ENCODE peak calls at places on chromosomes 13 and 19, in ten cellular contexts. K is adrenal gland, T is tibial nerve, Q is fibroblast of lung, U is H9, P is heart right ventricle, A is stomach, M is ovary, F is Peyer's patch, D is brain microvascular endothelial cell. H is an unnamed sample.

GRCh38 chr19:38793186-38793585 is 4.2 kb downstream of the LGALS7B start:
- DNase-seq in K (no peak), T (no peak), Q (peak), U (no peak), P (no peak), A (no peak), M (no peak), F (no peak), D (peak), H (no peak)

GRCh38 chr13:39874331-39875055 is 219.0 kb downstream of the COG6 start:
- DNase-seq in K (no peak), T (no peak), Q (no peak), U (no peak), P (no peak), A (no peak), M (no peak), F (no peak), D (no peak), H (no peak)

GRCh38 chr13:98273824-98274786 is 97.0 kb upstream of the RNF113B start:
- DNase-seq in K (no peak), T (no peak), Q (no peak), U (peak), P (no peak), A (no peak), M (no peak), F (no peak), D (no peak), H (no peak)

GRCh38 chr19:11195169-11195568 is 2.2 kb downstream of the KANK2 start:
- DNase-seq in K (peak), T (no peak), Q (no peak), U (no peak), P (peak), A (no peak), M (no peak), F (no peak), D (no peak), H (no peak)

GRCh38 chr13:25215253-25215575 is 43.1 kb upstream of the AMER2 start:
- DNase-seq in K (no peak), T (no peak), Q (no peak), U (no peak), P (no peak), A (no peak), M (no peak), F (no peak), D (no peak), H (no peak)

GRCh38 chr13:27341616-27342015 is 71.0 kb downstream of the RASL11A start:
- DNase-seq in K (no peak), T (no peak), Q (no peak), U (no peak), P (no peak), A (no peak), M (no peak), F (no peak), D (no peak), H (no peak)

GRCh38 chr13:42110410-42111155 is 62.1 kb downstream of the DGKH start:
- DNase-seq in K (peak), T (peak), Q (peak), U (no peak), P (peak), A (no peak), M (peak), F (no peak), D (peak), H (no peak)

GRCh38 chr19:4721196-4721595 is 2.4 kb downstream of the DPP9 start:
- DNase-seq in K (no peak), T (no peak), Q (no peak), U (no peak), P (no peak), A (no peak), M (no peak), F (no peak), D (no peak), H (no peak)

GRCh38 chr13:48494874-48495273 is 38.0 kb downstream of the RCBTB2 start:
- DNase-seq in K (no peak), T (no peak), Q (no peak), U (no peak), P (no peak), A (no peak), M (no peak), F (no peak), D (no peak), H (no peak)

GRCh38 chr19:35870798-35871197 is 2.4 kb downstream of the APLP1 start:
- DNase-seq in K (no peak), T (no peak), Q (no peak), U (peak), P (no peak), A (no peak), M (no peak), F (no peak), D (no peak), H (no peak)

GRCh38 chr13:113592571-113592970 is 8.0 kb downstream of the TFDP1 start:
- DNase-seq in K (peak), T (no peak), Q (no peak), U (peak), P (no peak), A (peak), M (no peak), F (no peak), D (no peak), H (no peak)

GRCh38 chr13:60756306-60756705 is 359.3 kb downstream of the TDRD3 start:
- DNase-seq in K (no peak), T (no peak), Q (peak), U (no peak), P (no peak), A (no peak), M (no peak), F (no peak), D (no peak), H (no peak)

DNA sequence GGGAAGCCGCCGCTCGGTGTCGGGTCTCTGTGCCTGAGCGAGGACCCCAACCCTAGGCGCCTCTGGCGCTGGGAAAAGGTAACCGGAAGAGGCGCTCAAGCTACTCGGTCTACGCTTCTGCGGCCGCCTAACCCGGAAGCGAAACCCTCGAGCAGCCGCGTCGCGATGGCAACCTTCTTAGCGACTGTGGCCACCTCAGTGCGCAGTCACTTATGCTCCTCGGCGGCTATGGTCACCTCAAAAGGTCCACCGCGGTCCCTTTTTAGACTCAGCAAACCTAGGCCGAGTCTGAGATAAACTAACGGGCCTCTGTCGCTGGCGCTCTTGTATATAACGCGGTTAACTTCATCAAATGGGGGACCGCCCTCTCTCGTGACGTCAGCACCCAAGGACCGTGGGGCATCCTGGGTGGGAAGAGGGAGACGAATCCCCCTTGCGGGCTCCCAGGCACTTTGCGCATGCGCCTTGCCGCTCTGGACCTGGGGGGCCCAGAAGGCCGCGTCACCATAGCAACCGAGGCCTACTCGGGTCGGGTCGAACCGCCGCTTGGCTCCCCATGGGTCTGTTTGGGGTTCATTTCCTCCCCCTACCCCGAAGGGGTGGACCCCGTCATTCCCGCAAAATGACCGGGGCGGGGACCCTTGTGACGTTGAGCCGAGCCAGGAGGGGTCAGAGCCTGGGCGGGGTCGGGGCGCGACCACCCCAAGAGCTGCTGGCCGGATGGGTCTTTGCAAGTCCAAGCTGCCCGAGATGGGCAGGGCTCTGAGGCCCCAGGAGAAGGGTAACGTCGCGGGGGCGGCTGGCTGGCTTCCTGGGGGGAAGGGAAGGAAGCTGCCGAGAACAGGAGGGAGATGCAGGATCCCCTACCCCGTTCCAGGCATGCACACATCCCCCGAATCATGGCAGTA is at the start of gene GTF2F1:
- DNase-seq in K (peak), T (peak), Q (peak), U (peak), P (peak), A (peak), M (peak), F (peak), D (peak), H (peak)
- TF ChIP-seq CTCF in K (no peak), T (peak), Q (no peak), U (peak), P (no peak), A (no peak), M (peak), F (no peak), D (peak), H (no peak)

GRCh38 chr19:46076031-46076880 is 35.5 kb upstream of the IGFL4 start:
- DNase-seq in K (no peak), T (no peak), Q (no peak), U (no peak), P (no peak), A (no peak), M (no peak), F (no peak), D (no peak), H (no peak)

GRCh38 chr19:46073268-46073922 is 32.6 kb upstream of the IGFL4 start:
- DNase-seq in K (no peak), T (no peak), Q (peak), U (no peak), P (no peak), A (no peak), M (no peak), F (no peak), D (no peak), H (no peak)

GRCh38 chr19:46077815-46078167 is 37.0 kb upstream of the IGFL4 start:
- DNase-seq in K (no peak), T (no peak), Q (no peak), U (no peak), P (no peak), A (no peak), M (no peak), F (no peak), D (no peak), H (no peak)

GRCh38 chr19:46080561-46080960 is 39.8 kb upstream of the IGFL4 start:
- DNase-seq in K (no peak), T (no peak), Q (peak), U (no peak), P (no peak), A (no peak), M (no peak), F (no peak), D (peak), H (no peak)

DNA sequence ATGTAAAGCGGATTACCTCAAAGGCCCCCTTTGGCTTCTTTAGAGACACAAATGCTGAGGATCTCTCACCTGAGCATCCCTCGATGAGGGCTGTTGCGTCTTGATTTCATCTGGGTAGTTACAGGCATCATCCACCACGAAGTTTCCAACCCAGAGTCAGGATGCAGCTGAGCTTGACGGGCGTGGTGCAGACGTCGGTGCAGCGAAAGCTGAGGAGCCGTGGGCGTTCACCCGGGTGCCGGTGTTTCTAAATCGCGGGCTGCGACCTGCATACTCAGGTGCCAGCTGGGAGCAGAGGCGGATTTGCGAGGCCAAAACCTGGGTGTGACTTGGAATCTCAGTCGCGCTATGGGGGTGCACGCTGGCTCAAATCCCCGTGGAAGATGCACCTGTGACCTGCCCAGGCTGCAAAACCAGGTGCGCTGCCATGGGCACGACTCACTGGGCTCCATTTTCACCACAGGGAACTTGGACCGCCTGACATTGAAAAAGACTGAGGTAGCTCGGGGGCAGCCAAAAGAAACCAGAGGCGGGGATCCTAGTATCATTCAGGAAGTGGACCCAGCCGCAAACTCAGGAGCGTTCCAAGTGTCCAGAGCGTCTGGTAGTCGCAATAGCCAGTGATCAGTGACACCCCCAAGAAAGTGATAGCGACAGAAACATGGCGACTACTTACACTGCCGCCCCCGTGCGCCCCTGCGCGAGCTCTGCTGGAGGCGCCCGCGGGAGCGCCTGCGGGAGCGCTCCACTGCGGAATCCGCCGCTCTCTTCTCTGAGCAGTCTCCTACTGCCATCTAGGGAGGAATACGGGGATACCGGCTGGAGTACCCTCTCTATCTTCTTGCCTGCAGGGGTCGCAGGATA is 36.4 kb upstream of the IGFL4 start:
- DNase-seq in K (peak), T (peak), Q (peak), U (peak), P (no peak), A (peak), M (no peak), F (peak), D (peak), H (peak)
- H3K27ac ChIP-seq in K (no peak), T (no peak), Q (no peak), U (no peak), P (no peak), A (no peak), M (no peak), F (no peak), D (no peak), H (no peak)

GRCh38 chr19:980133-980998 is 3.8 kb upstream of the WDR18 start:
- DNase-seq in K (no peak), T (no peak), Q (no peak), U (peak), P (no peak), A (no peak), M (no peak), F (no peak), D (no peak), H (no peak)

GRCh38 chr19:986083-986482 is 1.9 kb downstream of the WDR18 start:
- DNase-seq in K (no peak), T (no peak), Q (no peak), U (no peak), P (no peak), A (no peak), M (no peak), F (no peak), D (no peak), H (no peak)

GRCh38 chr19:982567-983170 is 1.5 kb upstream of the WDR18 start:
- DNase-seq in K (peak), T (peak), Q (peak), U (peak), P (peak), A (peak), M (peak), F (peak), D (peak), H (peak)

GRCh38 chr19:988081-988480 is 3.9 kb downstream of the WDR18 start:
- DNase-seq in K (no peak), T (no peak), Q (peak), U (no peak), P (no peak), A (no peak), M (no peak), F (no peak), D (no peak), H (no peak)

GRCh38 chr19:984165-984967 is at the start of gene WDR18:
- DNase-seq in K (peak), T (peak), Q (peak), U (peak), P (peak), A (peak), M (peak), F (peak), D (peak), H (peak)
- TF ChIP-seq CTCF in K (no peak), T (no peak), Q (no peak), U (no peak), P (peak), A (no peak), M (peak), F (peak), D (no peak), H (peak)

GRCh38 chr19:33196446-33197193 is 2.5 kb downstream of the LRP3 start:
- DNase-seq in K (no peak), T (no peak), Q (no peak), U (no peak), P (no peak), A (no peak), M (no peak), F (no peak), D (no peak), H (no peak)

GRCh38 chr19:33194527-33194883 is 375 bp downstream of the LRP3 start:
- DNase-seq in K (no peak), T (no peak), Q (peak), U (no peak), P (no peak), A (no peak), M (no peak), F (no peak), D (no peak), H (no peak)

GRCh38 chr19:33195711-33196347 is 1.7 kb downstream of the LRP3 start:
- DNase-seq in K (no peak), T (no peak), Q (no peak), U (no peak), P (no peak), A (no peak), M (no peak), F (no peak), D (no peak), H (no peak)

GRCh38 chr19:33193864-33194362 is at the start of gene LRP3:
- DNase-seq in K (peak), T (no peak), Q (peak), U (no peak), P (peak), A (peak), M (peak), F (peak), D (no peak), H (no peak)

DNA sequence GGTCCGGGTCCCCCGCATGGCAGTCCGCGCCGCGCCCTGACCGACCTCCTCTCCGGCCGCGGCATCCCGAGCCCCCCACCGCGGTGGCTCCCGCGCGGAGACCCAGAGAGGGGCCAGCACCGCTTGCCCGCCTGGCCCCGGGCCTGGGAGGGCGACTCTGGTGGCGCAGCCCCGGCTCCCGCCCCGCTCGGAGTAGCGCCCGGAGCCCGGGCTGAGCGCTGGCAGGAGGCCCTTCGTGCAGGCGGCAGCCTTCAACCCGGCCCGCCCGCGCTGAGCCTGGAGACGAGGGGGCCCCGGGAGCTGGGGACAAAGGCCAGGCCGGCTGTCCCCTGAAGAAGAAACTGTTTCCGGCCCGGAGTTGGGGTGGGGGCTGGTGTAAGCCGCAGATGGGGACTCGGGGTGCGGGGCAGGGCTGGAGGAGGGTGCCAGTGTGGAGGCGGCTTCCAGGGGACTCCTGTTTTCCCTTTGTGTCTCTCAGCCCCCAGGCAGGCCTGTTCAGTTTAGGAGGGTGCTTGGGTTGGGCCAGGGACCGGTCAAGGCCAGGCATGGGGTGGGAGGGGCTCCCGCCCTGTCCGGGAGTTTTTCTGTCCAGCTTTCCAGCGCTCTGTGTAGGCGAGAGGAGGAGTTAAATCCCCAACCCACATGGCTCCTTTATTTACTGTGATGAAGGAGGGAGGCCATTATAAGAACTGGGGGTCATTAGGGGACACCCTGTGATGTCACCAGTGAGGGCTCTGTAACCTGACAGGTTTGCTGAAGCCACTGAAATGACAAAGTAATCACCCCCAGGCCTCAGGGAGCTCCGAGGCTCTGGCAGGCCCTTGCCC is 967 bp downstream of the LRP3 start:
- DNase-seq in K (peak), T (no peak), Q (peak), U (no peak), P (peak), A (peak), M (peak), F (no peak), D (no peak), H (no peak)
- H3K27ac ChIP-seq in K (peak), T (peak), Q (no peak), U (no peak), P (peak), A (peak), M (peak), F (peak), D (no peak), H (peak)

GRCh38 chr19:55175117-55175867 is 4.8 kb downstream of the SYT5 start:
- DNase-seq in K (peak), T (no peak), Q (no peak), U (peak), P (no peak), A (no peak), M (no peak), F (no peak), D (no peak), H (no peak)
- TF ChIP-seq CTCF in K (no peak), T (no peak), Q (no peak), U (no peak), P (no peak), A (no peak), M (no peak), F (no peak), D (no peak), H (no peak)

GRCh38 chr19:10104665-10105221 is 1.4 kb upstream of the PPAN start:
- DNase-seq in K (no peak), T (no peak), Q (no peak), U (no peak), P (no peak), A (no peak), M (no peak), F (no peak), D (no peak), H (no peak)
- H3K27ac ChIP-seq in K (no peak), T (peak), Q (no peak), U (no peak), P (no peak), A (peak), M (no peak), F (peak), D (no peak), H (peak)

H was measured in breast epithelium.